ENCODE peak calls at places on chromosomes 1 and 21, in eight cellular contexts. V is A549, U is adrenal gland, C is stomach, S is heart left ventricle, B is body of pancreas, L is sigmoid colon, J is esophagus squamous epithelium. Y is an unnamed sample.

GRCh38 chr1:26530898-26531598 is 1.5 kb downstream of the RPS6KA1 start:
- DNase-seq in V (peak; percentile 72), U (peak; percentile 76), C (peak; percentile 81), S (no peak), B (peak; percentile 91), L (no peak), J (no peak), Y (peak; percentile 87)

GRCh38 chr1:227185291-227185690 is 133.0 kb downstream of the CDC42BPA start:
- DNase-seq in V (no peak), U (no peak), C (no peak), S (no peak), B (no peak), L (no peak), J (no peak), Y (no peak)

GRCh38 chr1:26537951-26538352 is 8.4 kb downstream of the RPS6KA1 start:
- DNase-seq in V (peak; percentile 50), U (peak; percentile 41), C (no peak), S (no peak), B (no peak), L (no peak), J (no peak), Y (no peak)

GRCh38 chr1:113390871-113391642 is 742 bp downstream of the MAGI3 start:
- DNase-seq in V (peak; percentile 42), U (peak; percentile 52), C (peak; percentile 67), S (peak; percentile 76), B (peak; percentile 73), L (peak; percentile 80), J (peak; percentile 4), Y (no peak)

GRCh38 chr21:44853601-44854390 is 19.7 kb downstream of the PTTG1IP start:
- DNase-seq in V (no peak), U (no peak), C (peak; percentile 71), S (no peak), B (no peak), L (no peak), J (no peak), Y (no peak)

GRCh38 chr1:177566495-177566894 is 395.7 kb downstream of the BRINP2 start:
- DNase-seq in V (no peak), U (no peak), C (no peak), S (no peak), B (no peak), L (no peak), J (no peak), Y (no peak)

GRCh38 chr1:145730467-145730866 is 11.2 kb downstream of the CD160 start:
- DNase-seq in V (no peak), U (no peak), C (no peak), S (no peak), B (no peak), L (no peak), J (no peak), Y (no peak)

GRCh38 chr1:207910678-207911354 is at the start of gene CD34:
- DNase-seq in V (no peak), U (no peak), C (no peak), S (peak; percentile 84), B (no peak), L (peak; percentile 88), J (no peak), Y (no peak)

GRCh38 chr1:205933672-205934618 is 9.3 kb downstream of the SLC26A9 start:
- DNase-seq in V (peak; percentile 91), U (peak; percentile 50), C (no peak), S (no peak), B (peak; percentile 63), L (no peak), J (no peak), Y (peak; percentile 84)

GRCh38 chr21:32322676-32323075 is 24.0 kb downstream of the MRAP start:
- DNase-seq in V (no peak), U (no peak), C (no peak), S (no peak), B (no peak), L (no peak), J (no peak), Y (no peak)

GRCh38 chr1:241606544-241606943 is 33.6 kb downstream of the CHML start:
- DNase-seq in V (peak; percentile 49), U (no peak), C (no peak), S (no peak), B (no peak), L (no peak), J (no peak), Y (no peak)

GRCh38 chr1:36396359-36396758 is 1.3 kb downstream of the LSM10 start:
- DNase-seq in V (no peak), U (no peak), C (no peak), S (no peak), B (no peak), L (no peak), J (no peak), Y (no peak)

GRCh38 chr1:109257682-109258421 is 8.5 kb downstream of the CELSR2 start:
- DNase-seq in V (no peak), U (no peak), C (no peak), S (peak; percentile 28), B (no peak), L (no peak), J (no peak), Y (no peak)

GRCh38 chr1:149931212-149931805 is 3.7 kb upstream of the SF3B4 start:
- DNase-seq in V (no peak), U (no peak), C (no peak), S (no peak), B (no peak), L (no peak), J (no peak), Y (peak; percentile 45)

GRCh38 chr21:36306872-36307534 is 13.0 kb upstream of the MORC3 start:
- DNase-seq in V (no peak), U (no peak), C (no peak), S (no peak), B (no peak), L (no peak), J (no peak), Y (no peak)

GRCh38 chr1:39656416-39656815 is 15.5 kb downstream of the NT5C1A start:
- DNase-seq in V (no peak), U (no peak), C (no peak), S (no peak), B (no peak), L (no peak), J (no peak), Y (no peak)

GRCh38 chr1:997728-998050 is 2.2 kb downstream of the HES4 start:
- DNase-seq in V (no peak), U (no peak), C (no peak), S (peak; percentile 69), B (peak; percentile 13), L (peak; percentile 66), J (no peak), Y (no peak)

GRCh38 chr1:217067642-217068041 is 344.4 kb upstream of the ESRRG start:
- DNase-seq in V (no peak), U (no peak), C (no peak), S (no peak), B (no peak), L (no peak), J (no peak), Y (no peak)

GRCh38 chr1:217062566-217062965 is 339.3 kb upstream of the ESRRG start:
- DNase-seq in V (no peak), U (no peak), C (no peak), S (no peak), B (no peak), L (no peak), J (no peak), Y (no peak)

GRCh38 chr1:217059401-217059800 is 336.2 kb upstream of the ESRRG start:
- DNase-seq in V (no peak), U (no peak), C (no peak), S (no peak), B (no peak), L (no peak), J (no peak), Y (no peak)

GRCh38 chr1:217066794-217067193 is 343.6 kb upstream of the ESRRG start:
- DNase-seq in V (no peak), U (no peak), C (no peak), S (no peak), B (no peak), L (no peak), J (no peak), Y (no peak)

DNA sequence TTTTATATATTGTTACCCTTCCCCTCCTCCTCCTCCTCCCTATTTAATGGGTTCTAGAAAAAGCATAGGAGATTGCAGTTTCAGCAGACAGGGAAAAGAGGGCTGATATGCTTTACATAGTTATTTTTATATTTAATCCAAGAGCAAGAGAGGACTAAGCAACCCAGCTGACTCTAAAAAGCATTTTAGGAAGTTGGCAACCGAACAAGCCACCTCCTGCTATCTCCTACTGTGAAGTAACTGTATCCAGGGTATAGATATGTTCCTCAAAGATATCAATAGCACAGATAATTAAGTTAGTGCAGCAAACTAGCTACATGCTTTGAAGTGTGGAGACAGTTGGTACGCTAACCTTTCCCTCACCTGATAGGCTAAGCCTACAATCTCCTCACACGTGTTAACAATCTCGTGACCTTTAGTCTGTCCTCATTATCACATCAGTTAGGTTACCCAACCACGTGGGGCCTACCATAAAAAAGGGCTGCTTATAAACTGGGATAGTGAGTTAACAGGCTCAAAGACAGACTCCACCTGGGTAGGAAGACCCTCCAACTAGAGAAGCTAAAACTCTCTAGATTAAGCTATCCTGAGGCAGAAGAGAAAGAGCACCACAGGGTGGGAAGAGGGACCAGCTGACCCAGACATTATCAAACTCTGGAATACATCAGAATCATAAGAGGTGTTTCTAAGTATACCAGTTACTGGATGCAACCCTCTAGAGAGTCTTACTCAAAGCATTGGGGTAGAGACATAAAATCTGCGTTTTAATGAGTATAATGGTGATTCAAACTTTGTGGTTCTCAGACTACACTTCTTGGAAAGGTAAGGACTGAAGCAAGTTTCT is 340.1 kb upstream of the ESRRG start:
- DNase-seq in V (no peak), U (no peak), C (no peak), S (no peak), B (no peak), L (no peak), J (no peak), Y (no peak)
- TF ChIP-seq POLR2A in V (no peak), U (no peak), C (no peak), S (no peak), B (no peak), L (no peak), J (no peak), Y (no peak)

GRCh38 chr1:223771814-223772770 is 59.8 kb downstream of the CAPN2 start:
- DNase-seq in V (peak; percentile 75), U (peak; percentile 63), C (no peak), S (no peak), B (peak; percentile 33), L (peak; percentile 25), J (no peak), Y (peak; percentile 49)
- TF ChIP-seq POLR2A in V (no peak), U (peak; percentile 53), C (no peak), S (no peak), B (no peak), L (no peak), J (no peak), Y (no peak)

DNA sequence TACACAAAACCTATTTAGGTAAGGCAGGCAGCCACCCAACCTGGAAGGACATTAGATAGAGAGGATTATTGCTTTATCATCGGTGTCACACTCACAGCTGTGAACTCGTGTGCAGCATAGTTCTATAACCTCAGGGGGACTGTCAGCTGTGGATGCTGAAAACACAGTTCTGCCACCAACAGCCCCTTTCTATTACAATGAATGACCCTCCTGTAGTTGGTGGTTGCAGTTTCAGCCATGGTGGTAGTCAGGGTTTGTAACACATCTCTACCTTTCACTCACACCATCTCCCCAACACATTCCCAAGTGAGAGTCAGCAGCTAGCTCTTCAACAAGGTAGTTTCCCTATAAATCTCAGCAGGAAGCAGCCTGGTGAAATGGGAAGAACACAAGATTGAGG is 136.8 kb downstream of the ZC3H11B start:
- DNase-seq in V (no peak), U (no peak), C (no peak), S (no peak), B (no peak), L (no peak), J (no peak), Y (no peak)
- TF ChIP-seq POLR2A in V (no peak), U (no peak), C (no peak), S (no peak), B (no peak), L (no peak), J (no peak), Y (no peak)

GRCh38 chr1:245614986-245615385 is 460.2 kb downstream of the KIF26B start:
- DNase-seq in V (no peak), U (no peak), C (no peak), S (no peak), B (no peak), L (no peak), J (no peak), Y (no peak)
- TF ChIP-seq POLR2A in V (no peak), U (no peak), C (no peak), S (no peak), B (no peak), L (no peak), J (no peak), Y (no peak)